ENCODE peak calls at places on chromosomes 2 and 18, in five cellular contexts. W is astrocyte, Z is kidney, D is neuronal stem cell, M is colonic mucosa. B is an unnamed sample.
A peak's percentile ranks its signal among the peaks of the same experiment; 100 is the strongest.

GRCh38 chr2:29910960-29911359 is 10.4 kb downstream of the ALK start:
- DNase-seq in M (no peak), Z (no peak), W (no peak), D (no peak), B (no peak)

GRCh38 chr2:199471443-199472057 is 13.8 kb upstream of the SATB2 start:
- DNase-seq in W (no peak), D (peak; percentile 70), Z (peak; percentile 87), M (peak; percentile 82), B (peak; percentile 57)

GRCh38 chr2:140580799-140581198 is 1550.0 kb downstream of the LRP1B start:
- DNase-seq in M (no peak), D (no peak), Z (no peak), W (no peak), B (no peak)

GRCh38 chr2:237682901-237683670 is 55.7 kb downstream of the LRRFIP1 start:
- DNase-seq in W (no peak), Z (no peak), D (no peak), M (peak; percentile 84), B (peak; percentile 94)

GRCh38 chr2:20175267-20175666 is 49.7 kb downstream of the SDC1 start:
- DNase-seq in M (no peak), W (no peak), Z (no peak), D (no peak), B (no peak)

GRCh38 chr2:7098816-7099215 is 181.6 kb downstream of the RNF144A start:
- DNase-seq in D (no peak), Z (no peak), W (no peak), M (no peak), B (no peak)

GRCh38 chr2:207255565-207255964 is 89.8 kb upstream of the KLF7 start:
- DNase-seq in M (no peak), Z (no peak), W (no peak), D (no peak), B (no peak)

GRCh38 chr2:71603851-71604708 is 150.7 kb downstream of the DYSF start:
- DNase-seq in D (no peak), M (no peak), W (no peak), Z (peak; percentile 37), B (no peak)

GRCh38 chr18:35159782-35160181 is 81.1 kb upstream of the ZNF397 start:
- DNase-seq in Z (no peak), D (no peak), W (no peak), M (no peak), B (no peak)

GRCh38 chr2:126761256-126761980 is 105.5 kb downstream of the GYPC start:
- DNase-seq in Z (no peak), W (no peak), D (no peak), M (no peak), B (no peak)

GRCh38 chr18:51490417-51490816 is 292.9 kb upstream of the MEX3C start:
- DNase-seq in D (no peak), W (no peak), Z (no peak), M (no peak), B (no peak)

GRCh38 chr18:43876286-43877082 is 599.2 kb upstream of the SYT4 start:
- DNase-seq in Z (no peak), D (no peak), W (no peak), M (no peak), B (no peak)

GRCh38 chr18:49029628-49030027 is 78.9 kb upstream of the SMAD7 start:
- DNase-seq in M (peak; percentile 12), D (no peak), W (no peak), Z (no peak), B (no peak)

GRCh38 chr2:127551221-127551930 is 15.9 kb downstream of the MYO7B start:
- DNase-seq in W (no peak), Z (no peak), M (no peak), D (no peak), B (no peak)

GRCh38 chr18:74496508-74497307 is 545 bp downstream of the CNDP2 start:
- DNase-seq in D (no peak), W (peak; percentile 37), M (peak; percentile 72), Z (peak; percentile 92), B (peak; percentile 43)

GRCh38 chr18:43665239-43665788 is 388.0 kb upstream of the SYT4 start:
- DNase-seq in M (no peak), W (peak; percentile 89), Z (no peak), D (no peak), B (peak; percentile 21)

GRCh38 chr2:76953733-76954347 is 568.3 kb downstream of the LRRTM4 start:
- DNase-seq in W (peak; percentile 2), M (peak; percentile 40), D (peak; percentile 67), Z (no peak), B (peak; percentile 25)

GRCh38 chr2:101998556-101999121 is 6.9 kb downstream of the IL1R2 start:
- DNase-seq in W (no peak), D (no peak), Z (no peak), M (peak; percentile 57), B (no peak)

GRCh38 chr2:151078889-151079288 is 182.8 kb downstream of the RBM43 start:
- DNase-seq in W (no peak), M (no peak), Z (no peak), D (no peak), B (no peak)

GRCh38 chr2:190277234-190278112 is 42.2 kb downstream of the HIBCH start:
- DNase-seq in Z (no peak), W (peak; percentile 25), D (peak; percentile 20), M (no peak), B (no peak)

GRCh38 chr2:42840760-42841159 is 48.4 kb upstream of the HAAO start:
- DNase-seq in D (no peak), Z (no peak), W (no peak), M (no peak), B (no peak)

GRCh38 chr2:134917958-134918517 is 584 bp upstream of the CCNT2 start:
- DNase-seq in M (no peak), D (peak; percentile 80), W (no peak), Z (no peak), B (peak; percentile 84)

GRCh38 chr2:113834057-113834720 is 55.7 kb upstream of the ACTR3 start:
- DNase-seq in D (no peak), M (no peak), Z (no peak), W (no peak), B (peak; percentile 97)

GRCh38 chr2:80048296-80048695 is 256.3 kb downstream of the LRRTM1 start:
- DNase-seq in D (no peak), Z (no peak), M (no peak), W (no peak), B (no peak)

GRCh38 chr2:47060652-47061170 is 94.4 kb downstream of the STPG4 start:
- DNase-seq in D (no peak), M (no peak), W (no peak), Z (no peak), B (no peak)

GRCh38 chr2:11465110-11465484 is 864 bp downstream of the E2F6 start:
- DNase-seq in Z (no peak), W (no peak), D (no peak), M (no peak), B (no peak)

GRCh38 chr2:11467749-11468148 is 1.8 kb upstream of the E2F6 start:
- DNase-seq in M (no peak), W (no peak), Z (no peak), D (no peak), B (no peak)

GRCh38 chr2:11465485-11466306 is at the start of gene E2F6:
- DNase-seq in Z (peak; percentile 97), M (peak; percentile 96), D (peak; percentile 91), W (peak; percentile 88), B (peak; percentile 96)

GRCh38 chr2:11467126-11467649 is 1.2 kb upstream of the E2F6 start:
- DNase-seq in M (no peak), Z (no peak), W (no peak), D (no peak), B (no peak)

GRCh38 chr2:11466307-11467125 is 555 bp upstream of the E2F6 start:
- DNase-seq in Z (no peak), W (no peak), D (no peak), M (peak; percentile 29), B (no peak)
- H3K9ac ChIP-seq in Z (no peak overlapping the region), W (peak overlapping the region; percentile 79), D (no peak overlapping the region), M (no peak overlapping the region), B (no peak overlapping the region)

GRCh38 chr2:180672377-180672776 is 308.0 kb upstream of the UBE2E3 start:
- DNase-seq in Z (no peak), W (no peak), M (no peak), D (no peak), B (no peak)
- H3K9ac ChIP-seq in Z (no peak overlapping the region), W (no peak overlapping the region), M (no peak overlapping the region), D (no peak overlapping the region), B (no peak overlapping the region)

GRCh38 chr2:216549926-216550690 is 51.5 kb downstream of the RPL37A start:
- DNase-seq in Z (no peak), M (peak; percentile 28), W (no peak), D (peak; percentile 20), B (no peak)

GRCh38 chr2:216548901-216549321 is 50.3 kb downstream of the RPL37A start:
- DNase-seq in D (no peak), M (no peak), W (no peak), Z (no peak), B (no peak)

GRCh38 chr2:216553093-216553478 is 54.4 kb downstream of the RPL37A start:
- DNase-seq in M (no peak), Z (no peak), D (no peak), W (peak; percentile 53), B (no peak)

GRCh38 chr2:216551669-216552068 is 53.0 kb downstream of the RPL37A start:
- DNase-seq in D (no peak), M (no peak), W (no peak), Z (no peak), B (no peak)

DNA sequence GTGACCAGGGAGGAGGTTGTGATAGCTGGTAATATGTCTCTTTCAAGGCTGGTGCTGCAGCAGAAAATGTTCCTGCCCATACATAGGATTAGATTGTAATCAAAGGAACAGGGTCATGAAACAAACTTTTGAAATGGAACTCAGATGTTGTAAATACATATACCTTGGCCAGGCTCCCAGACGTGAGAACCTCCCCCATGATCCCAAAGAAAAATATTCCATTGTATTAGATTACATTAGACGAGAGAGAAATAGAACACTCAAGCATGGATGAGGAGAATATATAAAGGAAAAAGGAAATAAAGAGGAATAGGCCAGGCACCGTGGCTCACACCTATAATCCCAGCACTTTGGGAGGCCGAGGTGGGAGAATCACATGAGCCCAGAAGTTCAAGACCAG is 52.6 kb downstream of the RPL37A start:
- DNase-seq in Z (no peak), M (peak; percentile 30), W (peak; percentile 48), D (no peak), B (no peak)
- H3K9ac ChIP-seq in Z (no peak overlapping the region), M (no peak overlapping the region), W (no peak overlapping the region), D (no peak overlapping the region), B (no peak overlapping the region)

DNA sequence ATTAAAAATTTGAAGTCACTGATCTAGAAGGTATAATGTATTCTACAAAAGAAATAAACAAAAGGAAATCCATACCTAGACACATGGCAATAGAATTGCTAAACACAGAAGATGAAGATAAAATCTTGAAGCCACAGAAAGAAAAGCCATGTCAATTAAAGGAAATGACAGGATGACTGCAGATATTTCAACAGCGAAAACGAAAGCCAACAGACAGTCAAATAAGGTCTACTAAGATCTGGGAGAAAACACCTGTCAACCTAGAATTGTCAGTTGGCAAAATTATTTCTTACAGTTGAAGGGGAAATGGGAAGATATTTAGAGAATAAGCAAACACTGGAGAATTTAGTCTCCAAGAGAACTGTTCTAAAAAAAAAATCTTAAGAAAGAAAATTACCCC is 39.2 kb downstream of the NETO1 start:
- DNase-seq in M (no peak), D (no peak), W (no peak), Z (no peak), B (no peak)
- H3K9ac ChIP-seq in M (no peak overlapping the region), D (no peak overlapping the region), W (no peak overlapping the region), Z (no peak overlapping the region), B (no peak overlapping the region)